ENCODE peak calls at places on chromosomes 16 and 17, in eight cellular contexts. One of them, this sample, is unnamed.

GRCh38 chr16:12213180-12213579 is 236.6 kb downstream of the SNX29 start:
- DNase-seq in GF-D8: no peak
- DNase-seq in KG1: no peak
- DNase-seq in SK-N-DZ: no peak
- DNase-seq in GDM1: no peak
- DNase-seq in NCI-H1417: no peak
- DNase-seq in NCI-H345: no peak
- DNase-seq in transverse colon: no peak
- DNase-seq in this sample: no peak

GRCh38 chr16:87874639-87875472 is 5.5 kb upstream of the SLC7A5 start:
- DNase-seq in GF-D8: no peak
- DNase-seq in KG1: no peak
- DNase-seq in SK-N-DZ: no peak
- DNase-seq in GDM1: no peak
- DNase-seq in NCI-H1417: no peak
- DNase-seq in NCI-H345: no peak
- DNase-seq in transverse colon: no peak
- DNase-seq in this sample: no peak

GRCh38 chr16:85387171-85387507 is 226.0 kb upstream of the GSE1 start:
- DNase-seq in GF-D8: no peak
- DNase-seq in KG1: no peak
- DNase-seq in SK-N-DZ: no peak
- DNase-seq in GDM1: no peak
- DNase-seq in NCI-H1417: no peak
- DNase-seq in NCI-H345: no peak
- DNase-seq in transverse colon: no peak
- DNase-seq in this sample: no peak

GRCh38 chr16:78122774-78123315 is 23.4 kb downstream of the WWOX start:
- DNase-seq in GF-D8: peak
- DNase-seq in KG1: peak
- DNase-seq in SK-N-DZ: peak
- DNase-seq in GDM1: no peak
- DNase-seq in NCI-H1417: peak
- DNase-seq in NCI-H345: peak
- DNase-seq in transverse colon: no peak
- DNase-seq in this sample: peak

GRCh38 chr17:39014795-39015545 is 47.8 kb upstream of the FBXO47 start:
- DNase-seq in GF-D8: peak
- DNase-seq in KG1: no peak
- DNase-seq in SK-N-DZ: no peak
- DNase-seq in GDM1: no peak
- DNase-seq in NCI-H1417: no peak
- DNase-seq in NCI-H345: no peak
- DNase-seq in transverse colon: no peak
- DNase-seq in this sample: no peak

GRCh38 chr17:67434061-67434525 is 57.0 kb downstream of the PITPNC1 start:
- DNase-seq in GF-D8: peak
- DNase-seq in KG1: peak
- DNase-seq in SK-N-DZ: no peak
- DNase-seq in GDM1: no peak
- DNase-seq in NCI-H1417: no peak
- DNase-seq in NCI-H345: no peak
- DNase-seq in transverse colon: peak
- DNase-seq in this sample: no peak

GRCh38 chr17:66945451-66945850 is 19.1 kb upstream of the CACNG4 start:
- DNase-seq in GF-D8: no peak
- DNase-seq in KG1: no peak
- DNase-seq in SK-N-DZ: no peak
- DNase-seq in GDM1: no peak
- DNase-seq in NCI-H1417: no peak
- DNase-seq in NCI-H345: no peak
- DNase-seq in transverse colon: no peak
- DNase-seq in this sample: no peak

GRCh38 chr16:85678821-85679220 is 9.9 kb downstream of the GINS2 start:
- DNase-seq in GF-D8: no peak
- DNase-seq in KG1: no peak
- DNase-seq in SK-N-DZ: no peak
- DNase-seq in GDM1: no peak
- DNase-seq in NCI-H1417: no peak
- DNase-seq in NCI-H345: no peak
- DNase-seq in transverse colon: peak
- DNase-seq in this sample: no peak

GRCh38 chr17:59829217-59830006 is 63.3 kb downstream of the TUBD1 start:
- DNase-seq in GF-D8: peak
- DNase-seq in KG1: peak
- DNase-seq in SK-N-DZ: no peak
- DNase-seq in GDM1: peak
- DNase-seq in NCI-H1417: peak
- DNase-seq in NCI-H345: peak
- DNase-seq in transverse colon: no peak
- DNase-seq in this sample: peak

This sample was measured in SW 1271.